ENCODE peak calls at places on chromosomes 4 and X, in seven cellular contexts. X is K562, Z is body of pancreas, R is esophagus squamous epithelium, O is Peyer's patch, D is suprapubic skin, Q is stomach. A is an unnamed sample.

GRCh38 chr4:55318135-55318534 is 27.9 kb upstream of the SRD5A3 start:
- DNase-seq in X (no peak), Z (no peak), R (no peak), O (no peak), D (no peak), Q (peak), A (no peak)

GRCh38 chr4:8307126-8307525 is 37.6 kb downstream of the HTRA3 start:
- DNase-seq in X (no peak), Z (no peak), R (no peak), O (peak), D (peak), Q (no peak), A (no peak)

GRCh38 chrX:155966876-155967275 is 30.6 kb upstream of the IL9R start:
- DNase-seq in X (peak), Z (no peak), R (no peak), O (peak), D (no peak), Q (no peak), A (no peak)

GRCh38 chrX:11064851-11065600 is 46.1 kb upstream of the HCCS start:
- DNase-seq in X (no peak), Z (no peak), R (no peak), O (no peak), D (no peak), Q (no peak), A (no peak)

GRCh38 chrX:111100191-111100590 is 4.2 kb downstream of the PAK3 start:
- DNase-seq in X (peak), Z (peak), R (no peak), O (no peak), D (no peak), Q (no peak), A (peak)

GRCh38 chr4:152041304-152041703 is 280.5 kb upstream of the GATB start:
- DNase-seq in X (no peak), Z (no peak), R (no peak), O (no peak), D (no peak), Q (no peak), A (no peak)

GRCh38 chr4:145351922-145352321 is 129.7 kb upstream of the SMAD1 start:
- DNase-seq in X (no peak), Z (no peak), R (no peak), O (no peak), D (no peak), Q (no peak), A (no peak)

GRCh38 chrX:13085533-13085932 is 41.1 kb upstream of the FAM9C start:
- DNase-seq in X (no peak), Z (no peak), R (no peak), O (peak), D (no peak), Q (no peak), A (no peak)

GRCh38 chrX:108018659-108019381 is 26.0 kb upstream of the VSIG1 start:
- DNase-seq in X (no peak), Z (no peak), R (no peak), O (peak), D (no peak), Q (no peak), A (no peak)

DNA sequence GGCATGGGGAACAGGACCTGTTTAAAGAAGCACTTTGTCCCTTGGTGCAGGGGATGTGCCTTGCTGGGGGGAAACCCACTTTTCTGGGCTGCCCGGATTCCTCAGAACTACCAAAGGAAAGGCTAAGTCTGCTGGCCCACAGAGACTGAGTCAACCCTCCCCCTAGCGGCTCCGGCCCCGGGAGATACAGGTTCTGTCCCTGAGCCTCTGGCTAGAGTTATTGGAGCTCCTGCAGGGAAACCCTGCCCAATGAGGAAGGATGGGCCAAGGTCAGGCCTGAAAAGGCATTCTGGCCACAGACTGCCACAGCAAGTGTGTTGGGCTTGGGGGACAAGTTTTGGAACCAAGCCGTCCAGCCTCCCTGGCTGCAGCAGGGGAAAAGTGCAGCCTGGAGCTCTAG is 490.9 kb upstream of the ACTRT1 start:
- DNase-seq in X (no peak), Z (no peak), R (no peak), O (no peak), D (no peak), Q (no peak), A (no peak)
- TF ChIP-seq POLR2A in X (no peak), Z (no peak), R (no peak), O (no peak), D (no peak), Q (no peak), A (no peak)

GRCh38 chrX:100413231-100413630 is 3.2 kb upstream of the PCDH19 start:
- DNase-seq in X (peak), Z (peak), R (no peak), O (no peak), D (no peak), Q (peak), A (peak)
- H3K4me3 ChIP-seq in X (no peak), Z (no peak), R (no peak), O (no peak), D (no peak), Q (no peak), A (no peak)

GRCh38 chrX:130171446-130172126 is at the start of gene RAB33A:
- DNase-seq in X (no peak), Z (no peak), R (no peak), O (no peak), D (no peak), Q (no peak), A (peak)
- TF ChIP-seq POLR2A in X (no peak), Z (no peak), R (no peak), O (no peak), D (no peak), Q (no peak), A (no peak)

DNA sequence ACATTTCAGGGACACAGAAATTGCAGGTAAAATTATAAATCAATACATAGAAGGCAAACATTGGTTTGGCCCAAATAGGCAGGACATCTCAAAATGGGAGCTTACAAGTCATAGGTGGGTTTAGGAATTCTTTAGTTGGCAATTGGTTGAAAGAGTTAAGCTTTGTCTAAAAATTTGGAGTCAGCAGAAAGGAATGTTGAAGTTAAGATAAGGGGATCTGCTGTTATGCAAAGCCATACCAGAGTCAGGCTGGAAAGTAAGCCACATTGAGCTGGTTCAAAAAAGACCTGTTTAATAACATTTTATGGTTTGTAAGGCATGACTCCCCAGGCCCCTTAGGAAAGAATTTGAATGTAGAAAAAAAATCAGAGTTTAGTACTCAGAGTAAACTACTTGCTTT is 92.6 kb downstream of the IL13RA2 start:
- DNase-seq in X (no peak), Z (no peak), R (no peak), O (no peak), D (no peak), Q (no peak), A (no peak)
- H3K4me3 ChIP-seq in X (no peak), Z (no peak), R (no peak), O (no peak), D (no peak), Q (no peak), A (no peak)